ENCODE peak calls at places on chromosomes 1 and 21, in nine cellular contexts. A is LNCaP clone FGC, Y is HCT116, H is tibial nerve, X is mucosa of descending colon, M is pancreas, L is neural progenitor cell, G is GM12864, I is RWPE1. Q is an unnamed sample.

GRCh38 chr1:55876276-55877060 is 661.3 kb upstream of the USP24 start:
- DNase-seq in A (no peak), Y (no peak), H (no peak), X (no peak), M (no peak), L (no peak), G (no peak), I (no peak), Q (no peak)

GRCh38 chr21:45531393-45532215 is 10.6 kb downstream of the SLC19A1 start:
- DNase-seq in A (no peak), Y (no peak), H (no peak), X (peak), M (peak), L (no peak), G (no peak), I (no peak), Q (peak)

GRCh38 chr1:212814548-212814947 is 22.9 kb downstream of the TATDN3 start:
- DNase-seq in A (no peak), Y (no peak), H (no peak), X (no peak), M (no peak), L (no peak), G (no peak), I (no peak), Q (no peak)

GRCh38 chr1:53091841-53092645 is 30.0 kb downstream of the PODN start:
- DNase-seq in A (peak), Y (no peak), H (no peak), X (no peak), M (peak), L (no peak), G (no peak), I (no peak), Q (no peak)

GRCh38 chr1:180956028-180956640 is 43.4 kb downstream of the KIAA1614 start:
- DNase-seq in A (no peak), Y (no peak), H (no peak), X (no peak), M (no peak), L (no peak), G (no peak), I (no peak), Q (no peak)

GRCh38 chr1:50147451-50147850 is 38.7 kb downstream of the ELAVL4 start:
- DNase-seq in A (no peak), Y (no peak), H (no peak), X (no peak), M (no peak), L (no peak), G (no peak), I (no peak), Q (no peak)

GRCh38 chr1:41351262-41352151 is 9.7 kb upstream of the FOXO6 start:
- DNase-seq in A (no peak), Y (no peak), H (no peak), X (no peak), M (peak), L (peak), G (no peak), I (no peak), Q (no peak)

GRCh38 chr1:29145739-29146437 is 22.2 kb upstream of the TMEM200B start:
- DNase-seq in A (no peak), Y (no peak), H (no peak), X (no peak), M (no peak), L (no peak), G (no peak), I (no peak), Q (no peak)

GRCh38 chr1:224245188-224245587 is 62.1 kb downstream of the DEGS1 start:
- DNase-seq in A (no peak), Y (no peak), H (no peak), X (peak), M (peak), L (no peak), G (peak), I (no peak), Q (no peak)

GRCh38 chr1:164753521-164754077 is 194.6 kb downstream of the PBX1 start:
- DNase-seq in A (no peak), Y (no peak), H (no peak), X (no peak), M (no peak), L (no peak), G (no peak), I (no peak), Q (no peak)

GRCh38 chr1:198741744-198742143 is 102.9 kb downstream of the PTPRC start:
- DNase-seq in A (no peak), Y (no peak), H (no peak), X (no peak), M (no peak), L (peak), G (no peak), I (no peak), Q (no peak)

GRCh38 chr1:43349594-43350306 is 9.0 kb upstream of the CDC20 start:
- DNase-seq in A (peak), Y (no peak), H (no peak), X (no peak), M (no peak), L (peak), G (peak), I (no peak), Q (no peak)

GRCh38 chr1:153400244-153400643 is 9.4 kb upstream of the S100A8 start:
- DNase-seq in A (no peak), Y (no peak), H (no peak), X (no peak), M (no peak), L (no peak), G (no peak), I (no peak), Q (no peak)

GRCh38 chr1:91742848-91743292 is 143.1 kb downstream of the TGFBR3 start:
- DNase-seq in A (peak), Y (no peak), H (no peak), X (no peak), M (no peak), L (no peak), G (no peak), I (no peak), Q (no peak)

GRCh38 chr21:42847051-42847707 is 32.2 kb downstream of the WDR4 start:
- DNase-seq in A (no peak), Y (no peak), H (no peak), X (peak), M (peak), L (no peak), G (no peak), I (no peak), Q (no peak)

GRCh38 chr1:101262601-101263348 is 26.0 kb downstream of the S1PR1 start:
- DNase-seq in A (no peak), Y (no peak), H (no peak), X (no peak), M (no peak), L (no peak), G (no peak), I (no peak), Q (no peak)

GRCh38 chr1:5955479-5955977 is 36.7 kb downstream of the NPHP4 start:
- DNase-seq in A (no peak), Y (no peak), H (no peak), X (no peak), M (no peak), L (no peak), G (no peak), I (no peak), Q (no peak)

GRCh38 chr21:44613386-44614155 is 1.7 kb downstream of the KRTAP10-8 start:
- DNase-seq in A (no peak), Y (no peak), H (no peak), X (no peak), M (no peak), L (no peak), G (no peak), I (no peak), Q (no peak)

GRCh38 chr1:46466477-46467182 is 23.0 kb upstream of the DMBX1 start:
- DNase-seq in A (no peak), Y (no peak), H (no peak), X (peak), M (no peak), L (peak), G (no peak), I (no peak), Q (peak)

GRCh38 chr1:175338447-175339135 is 146.0 kb upstream of the KIAA0040 start:
- DNase-seq in A (no peak), Y (peak), H (no peak), X (no peak), M (no peak), L (peak), G (no peak), I (no peak), Q (no peak)

GRCh38 chr1:231855966-231856365 is 229.4 kb downstream of the DISC1 start:
- DNase-seq in A (no peak), Y (no peak), H (no peak), X (no peak), M (no peak), L (no peak), G (no peak), I (no peak), Q (no peak)

GRCh38 chr1:43237131-43237530 is 32.7 kb upstream of the TMEM125 start:
- DNase-seq in A (no peak), Y (no peak), H (no peak), X (no peak), M (no peak), L (no peak), G (no peak), I (no peak), Q (no peak)

GRCh38 chr1:22420456-22421053 is 31.1 kb upstream of the ZBTB40 start:
- DNase-seq in A (peak), Y (peak), H (peak), X (peak), M (peak), L (peak), G (no peak), I (peak), Q (peak)

GRCh38 chr1:1082239-1083180 is 8.4 kb upstream of the RNF223 start:
- DNase-seq in A (no peak), Y (no peak), H (no peak), X (peak), M (peak), L (no peak), G (no peak), I (no peak), Q (peak)

GRCh38 chr1:32612189-32612881 is 38.0 kb downstream of the ZBTB8OS start:
- DNase-seq in A (peak), Y (peak), H (peak), X (peak), M (peak), L (peak), G (no peak), I (peak), Q (peak)
- TF ChIP-seq CTCF in A (no peak), Y (no peak), H (peak), X (peak), M (peak), L (no peak), G (peak), I (peak), Q (no peak)

DNA sequence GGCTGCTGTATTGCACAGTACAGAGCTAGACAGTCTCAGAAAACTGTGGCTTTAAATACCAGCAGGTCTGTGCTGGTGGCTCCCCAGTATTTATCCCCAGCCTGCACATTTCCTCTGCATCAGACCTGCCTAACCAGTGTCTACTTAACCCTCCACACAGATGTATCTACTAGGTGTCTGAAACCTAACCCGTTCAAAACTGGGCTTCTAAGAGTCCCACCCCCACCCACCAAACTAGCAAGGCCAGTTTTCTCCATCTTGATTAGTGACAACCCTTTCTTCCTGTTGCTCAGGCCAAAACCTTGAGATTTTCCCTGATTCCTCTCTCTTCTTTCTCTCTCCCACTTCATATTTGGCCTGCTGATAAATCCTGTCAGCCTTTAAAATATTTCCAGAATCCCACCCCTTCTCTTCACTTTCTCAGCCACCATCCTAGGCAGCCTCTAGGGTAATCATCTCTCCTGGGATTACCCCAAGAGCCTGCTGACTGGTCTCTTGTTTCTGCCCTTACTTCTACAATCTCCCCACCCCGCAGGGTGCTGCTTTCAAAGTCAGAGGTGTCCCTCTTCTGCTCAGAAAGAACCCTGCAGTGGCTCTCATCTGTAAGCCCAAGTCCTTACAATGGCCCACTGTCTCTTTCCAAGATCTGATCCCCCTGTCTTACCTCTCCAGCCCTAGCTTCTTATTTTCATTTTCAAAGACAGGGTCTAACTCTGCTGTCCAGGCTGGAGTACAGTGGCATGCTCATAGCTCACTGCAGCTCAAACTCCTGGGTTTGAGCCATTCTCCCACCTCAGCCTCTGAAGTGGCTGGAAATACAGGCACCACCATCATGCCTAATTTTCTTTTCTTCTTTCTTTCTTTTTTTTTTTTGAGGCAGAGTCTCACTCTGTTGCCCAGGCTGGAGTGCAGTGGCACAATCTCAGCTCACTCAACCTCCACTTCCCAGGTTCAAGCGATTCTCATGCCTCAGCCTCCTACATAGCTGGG is 45.2 kb downstream of the H3-3A start:
- DNase-seq in A (peak), Y (no peak), H (no peak), X (no peak), M (no peak), L (no peak), G (no peak), I (no peak), Q (no peak)
- TF ChIP-seq CTCF in A (no peak), Y (no peak), H (no peak), X (no peak), M (no peak), L (no peak), G (peak), I (no peak), Q (no peak)

GRCh38 chr1:185284106-185284505 is 32.9 kb downstream of the IVNS1ABP start:
- DNase-seq in A (no peak), Y (no peak), H (no peak), X (no peak), M (no peak), L (no peak), G (no peak), I (no peak), Q (no peak)

GRCh38 chr1:185288435-185288834 is 28.6 kb downstream of the IVNS1ABP start:
- DNase-seq in A (no peak), Y (no peak), H (no peak), X (no peak), M (no peak), L (no peak), G (no peak), I (no peak), Q (no peak)

GRCh38 chr1:185281245-185281644 is 35.8 kb downstream of the IVNS1ABP start:
- DNase-seq in A (no peak), Y (no peak), H (no peak), X (no peak), M (no peak), L (no peak), G (no peak), I (no peak), Q (no peak)

GRCh38 chr1:185287451-185287850 is 29.6 kb downstream of the IVNS1ABP start:
- DNase-seq in A (no peak), Y (no peak), H (no peak), X (no peak), M (no peak), L (no peak), G (no peak), I (no peak), Q (no peak)

GRCh38 chr1:185284533-185285244 is 32.4 kb downstream of the IVNS1ABP start:
- DNase-seq in A (no peak), Y (no peak), H (no peak), X (no peak), M (no peak), L (no peak), G (no peak), I (no peak), Q (no peak)
- TF ChIP-seq CTCF in A (no peak), Y (no peak), H (no peak), X (no peak), M (no peak), L (no peak), G (no peak), I (no peak), Q (no peak)

DNA sequence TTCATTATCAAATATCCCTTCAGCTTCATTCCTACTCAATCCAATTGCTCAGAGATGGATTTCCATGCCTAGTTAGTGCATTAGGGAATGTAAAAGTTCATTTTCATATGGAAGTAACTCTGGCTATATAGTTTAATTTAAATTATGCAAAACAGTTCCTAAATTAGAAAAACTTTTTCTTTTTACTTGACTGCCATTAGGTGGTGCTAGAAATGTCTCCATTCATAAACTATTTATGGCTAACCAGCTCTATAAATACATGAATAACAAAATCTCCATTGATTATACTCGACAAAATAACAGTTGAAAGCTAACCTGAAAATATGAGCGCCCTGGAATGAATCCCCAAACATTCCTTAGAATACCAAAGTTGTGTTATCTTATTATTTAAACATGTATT is 311.4 kb downstream of the USH2A start:
- DNase-seq in A (no peak), Y (no peak), H (no peak), X (no peak), M (no peak), L (no peak), G (no peak), I (no peak), Q (no peak)
- TF ChIP-seq CTCF in A (peak), Y (no peak), H (no peak), X (no peak), M (no peak), L (peak), G (peak), I (no peak), Q (no peak)

DNA sequence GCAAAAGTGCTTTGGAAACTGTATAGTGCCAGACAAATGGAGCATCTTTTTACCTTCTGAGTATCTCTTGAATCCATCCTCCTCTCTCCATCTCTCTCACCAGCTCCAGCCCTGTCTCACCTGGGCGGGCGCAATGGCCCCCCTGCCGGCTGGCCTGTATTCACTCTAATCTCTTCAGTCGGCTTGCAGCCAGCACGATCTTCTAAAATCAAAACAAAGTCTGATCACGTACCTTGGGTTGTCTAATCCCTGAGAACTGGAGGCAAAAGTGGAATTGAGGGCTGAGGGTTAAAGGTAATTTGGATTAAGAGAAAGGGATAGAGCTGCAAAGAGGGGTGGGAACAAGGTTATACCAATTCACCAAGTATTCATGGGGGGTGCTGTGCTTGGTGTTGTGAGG is 46.0 kb upstream of the LRRN2 start:
- DNase-seq in A (no peak), Y (no peak), H (no peak), X (no peak), M (no peak), L (no peak), G (no peak), I (no peak), Q (no peak)
- TF ChIP-seq CTCF in A (no peak), Y (no peak), H (no peak), X (no peak), M (no peak), L (no peak), G (no peak), I (no peak), Q (no peak)

DNA sequence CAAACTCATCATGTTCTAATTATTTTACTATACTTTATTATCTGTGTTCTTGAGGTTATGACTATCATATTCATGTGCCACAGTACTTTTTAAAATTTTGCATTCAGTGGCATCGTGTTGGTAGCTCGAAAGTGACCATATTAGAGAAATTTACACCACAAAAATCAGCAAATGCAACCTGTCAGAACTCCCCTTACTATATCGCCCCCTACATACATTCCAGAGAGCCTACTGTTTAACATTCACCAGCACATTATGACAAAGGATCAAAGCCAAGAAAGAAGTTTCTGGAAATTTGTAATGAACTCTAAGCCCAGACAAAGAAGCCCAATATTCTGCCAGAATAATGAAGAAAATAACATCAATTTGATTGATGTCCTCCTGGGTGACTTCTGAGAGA is 909.3 kb downstream of the LTN1 start:
- DNase-seq in A (no peak), Y (no peak), H (no peak), X (no peak), M (no peak), L (no peak), G (no peak), I (no peak), Q (no peak)
- TF ChIP-seq CTCF in A (no peak), Y (no peak), H (no peak), X (no peak), M (no peak), L (no peak), G (no peak), I (no peak), Q (no peak)

GRCh38 chr1:244065063-244065788 is 14.1 kb downstream of the ZBTB18 start:
- DNase-seq in A (no peak), Y (no peak), H (no peak), X (no peak), M (no peak), L (peak), G (no peak), I (no peak), Q (no peak)
- TF ChIP-seq CTCF in A (no peak), Y (no peak), H (no peak), X (no peak), M (no peak), L (no peak), G (no peak), I (no peak), Q (no peak)

Q was measured in mesothelial cell of epicardium.